ENCODE peak calls at places on chromosome 1, in five cellular contexts. G is foreskin fibroblast, S is fibroblast of lung, A is cardiac muscle cell, B is A549. Q is an unnamed sample.

GRCh38 chr1:197173571-197174482 is 27.4 kb upstream of the ASPM start:
- DNase-seq in B (peak), A (no peak), G (peak), S (peak), Q (no peak)

GRCh38 chr1:112727716-112728115 is 12.6 kb upstream of the PPM1J start:
- DNase-seq in G (no peak), S (no peak), B (no peak), A (no peak), Q (no peak)

GRCh38 chr1:195763907-195764183 is 844.4 kb downstream of the KCNT2 start:
- DNase-seq in B (no peak), A (no peak), G (no peak), S (no peak), Q (no peak)

GRCh38 chr1:177571485-177572076 is 398.3 kb downstream of the SEC16B start:
- DNase-seq in G (peak), S (no peak), A (no peak), B (no peak), Q (no peak)

GRCh38 chr1:22259581-22260282 is 116.8 kb upstream of the WNT4 start:
- DNase-seq in A (no peak), G (no peak), B (peak), S (no peak), Q (no peak)

GRCh38 chr1:149888160-149888998 is 11.0 kb upstream of the BOLA1 start:
- DNase-seq in S (peak), B (peak), A (peak), G (peak), Q (peak)

GRCh38 chr1:21707086-21707840 is 38.1 kb upstream of the RAP1GAP start:
- DNase-seq in G (no peak), A (no peak), S (peak), B (no peak), Q (no peak)

GRCh38 chr1:201422026-201422425 is 496 bp upstream of the TNNI1 start:
- DNase-seq in A (no peak), B (no peak), G (no peak), S (no peak), Q (no peak)

GRCh38 chr1:44144962-44145756 is 3.7 kb upstream of the KLF18 start:
- DNase-seq in B (peak), G (no peak), S (no peak), A (no peak), Q (no peak)

GRCh38 chr1:183103141-183103540 is 79.9 kb downstream of the LAMC1 start:
- DNase-seq in B (no peak), A (peak), G (no peak), S (no peak), Q (no peak)

GRCh38 chr1:225354906-225355305 is 72.9 kb downstream of the LBR start:
- DNase-seq in S (no peak), B (no peak), A (no peak), G (no peak), Q (no peak)

GRCh38 chr1:227888404-227889046 is 59.2 kb downstream of the WNT9A start:
- DNase-seq in S (no peak), B (no peak), G (no peak), A (no peak), Q (peak)

GRCh38 chr1:39646232-39647081 is 7.0 kb upstream of the HEYL start:
- DNase-seq in A (peak), G (peak), S (no peak), B (no peak), Q (no peak)

GRCh38 chr1:247373721-247374141 is 42.1 kb upstream of the ZNF496 start:
- DNase-seq in G (no peak), S (peak), B (no peak), A (peak), Q (peak)

GRCh38 chr1:172145231-172145651 is 275.2 kb upstream of the C1orf105 start:
- DNase-seq in A (peak), G (peak), S (peak), B (no peak), Q (no peak)

DNA sequence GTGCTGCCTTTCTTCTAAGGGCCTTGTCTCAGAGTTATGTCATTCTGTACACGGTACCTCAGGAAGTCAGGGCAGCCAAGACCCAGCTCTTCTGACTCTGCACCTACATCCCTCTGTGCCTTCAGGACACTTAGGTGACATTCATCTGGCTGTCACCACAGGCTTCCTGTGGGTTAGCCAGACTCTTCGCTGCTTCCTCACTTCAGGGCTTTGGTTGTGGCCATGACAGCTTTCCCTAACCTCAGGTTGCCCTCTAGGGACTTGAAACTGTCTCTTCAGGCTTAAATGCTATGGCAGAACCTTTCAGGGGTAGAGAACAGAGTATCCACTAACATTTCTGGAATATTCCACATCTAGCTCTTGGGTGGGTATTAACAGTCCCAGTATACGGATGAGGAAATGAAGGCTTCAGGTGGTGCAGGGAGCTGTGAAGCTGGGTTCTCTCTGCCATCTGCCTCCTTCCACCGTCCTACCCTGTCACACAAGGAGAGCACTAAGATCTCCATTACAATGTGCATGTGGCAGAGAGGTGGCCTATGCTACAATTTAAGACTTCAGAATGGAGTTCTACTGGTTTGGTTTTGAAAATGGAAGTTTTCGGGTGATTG is 9.9 kb downstream of the TSSK3 start:
- DNase-seq in B (no peak), A (no peak), G (no peak), S (no peak), Q (no peak)
- TF ChIP-seq CTCF in B (no peak), A (no peak), G (no peak), S (no peak), Q (no peak)

GRCh38 chr1:65168867-65169266 is 20.9 kb downstream of the AK4 start:
- DNase-seq in S (no peak), B (no peak), G (no peak), A (no peak), Q (no peak)

GRCh38 chr1:65172936-65173335 is 24.9 kb downstream of the AK4 start:
- DNase-seq in B (no peak), S (no peak), G (no peak), A (no peak), Q (no peak)

GRCh38 chr1:65166572-65167305 is 18.7 kb downstream of the AK4 start:
- DNase-seq in B (no peak), G (no peak), S (no peak), A (peak), Q (no peak)

GRCh38 chr1:65167544-65167943 is 19.5 kb downstream of the AK4 start:
- DNase-seq in B (no peak), G (no peak), S (no peak), A (peak), Q (no peak)

DNA sequence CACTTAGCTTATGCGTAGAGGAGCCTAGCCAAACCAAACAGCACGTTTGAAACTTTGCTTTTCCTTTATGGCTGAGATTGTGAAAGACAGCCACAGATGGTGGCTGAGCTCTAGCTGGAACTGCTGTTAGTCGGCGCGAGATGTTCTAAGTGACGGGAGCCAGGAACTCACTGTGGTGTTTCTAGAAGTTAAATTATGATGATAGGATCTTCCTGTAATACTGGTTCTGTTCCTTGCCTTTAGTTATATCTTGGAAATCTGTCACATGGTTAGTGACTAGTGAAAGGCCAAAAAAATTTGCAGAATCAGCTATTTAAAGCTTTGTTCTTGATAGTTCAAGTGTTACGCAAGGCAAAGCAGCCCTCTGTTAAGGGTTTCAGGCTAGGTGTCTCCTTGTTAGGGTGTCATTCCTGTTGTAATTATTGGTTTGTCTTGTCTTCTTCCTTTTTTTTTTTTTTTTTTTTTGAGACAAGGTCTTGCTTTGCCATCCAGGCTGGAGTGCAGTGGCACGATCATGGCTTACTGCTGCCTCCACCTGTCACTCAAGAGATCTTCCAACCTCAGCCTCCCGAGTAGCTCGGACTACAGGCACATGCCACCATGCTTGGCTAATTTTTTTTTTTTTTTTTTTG is 22.6 kb downstream of the AK4 start:
- DNase-seq in A (no peak), G (peak), B (no peak), S (no peak), Q (no peak)
- TF ChIP-seq CTCF in A (no peak), G (no peak), B (no peak), S (no peak), Q (no peak)

DNA sequence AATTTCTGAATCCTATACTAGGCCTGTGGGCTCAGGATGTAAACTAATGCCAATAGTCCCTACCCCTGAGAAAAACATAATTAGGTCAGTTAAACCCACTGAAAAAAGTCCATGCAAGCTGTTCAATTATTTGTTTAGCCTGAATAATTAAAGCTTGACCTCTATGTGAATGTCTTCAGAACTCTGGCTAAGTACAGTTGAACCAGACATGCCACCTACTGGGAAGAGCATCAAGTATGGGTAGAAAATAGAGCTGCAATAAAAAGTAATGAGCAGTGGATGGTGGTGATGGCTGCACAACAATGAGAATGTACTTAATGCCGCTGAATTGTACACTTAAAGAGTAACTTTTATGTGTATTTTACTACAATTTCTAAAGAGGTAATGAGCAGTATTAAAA is 23.6 kb upstream of the SLC19A2 start:
- DNase-seq in S (no peak), B (peak), G (no peak), A (no peak), Q (no peak)
- TF ChIP-seq CTCF in S (no peak), B (no peak), G (no peak), A (no peak), Q (no peak)

GRCh38 chr1:48571303-48571987 is 99.4 kb upstream of the SPATA6 start:
- DNase-seq in A (no peak), S (no peak), B (no peak), G (no peak), Q (no peak)

GRCh38 chr1:48572134-48572533 is 100.1 kb upstream of the SPATA6 start:
- DNase-seq in G (no peak), A (no peak), S (no peak), B (no peak), Q (no peak)

GRCh38 chr1:48576565-48576964 is 104.6 kb upstream of the SPATA6 start:
- DNase-seq in G (no peak), S (no peak), B (no peak), A (no peak), Q (no peak)

GRCh38 chr1:48568501-48568900 is 96.5 kb upstream of the SPATA6 start:
- DNase-seq in S (no peak), A (no peak), B (no peak), G (no peak), Q (no peak)

DNA sequence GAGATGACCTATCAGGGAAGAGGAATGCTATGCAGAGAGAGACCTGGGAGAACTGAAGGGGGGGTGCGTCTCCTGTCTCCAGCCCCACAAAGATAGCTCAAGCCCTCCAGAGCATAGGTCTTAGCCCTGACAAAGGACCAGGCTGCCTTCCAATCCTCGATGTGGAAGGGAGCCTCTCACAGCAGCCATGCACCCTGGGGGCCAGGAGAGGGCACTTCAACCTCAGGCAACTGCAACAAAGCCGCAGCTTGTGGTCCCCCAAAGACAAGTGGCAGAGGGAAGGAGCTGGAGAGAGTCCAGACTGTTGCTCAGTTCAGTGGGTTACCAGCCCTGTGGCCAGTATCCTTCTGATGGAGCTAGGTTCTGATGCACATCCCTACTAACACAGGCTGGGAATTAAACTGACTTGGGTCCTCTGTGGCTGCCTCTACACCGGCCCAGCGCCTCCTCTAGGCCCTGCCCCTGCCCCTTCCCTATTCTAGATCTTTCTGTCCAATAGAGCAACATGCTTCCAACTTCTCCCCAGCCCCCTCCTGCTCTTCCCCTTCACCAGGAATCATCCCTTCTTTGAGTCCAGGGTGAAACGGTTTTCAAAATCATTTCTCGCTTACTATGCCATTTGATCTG is 100.7 kb upstream of the SPATA6 start:
- DNase-seq in S (peak), G (peak), A (peak), B (peak), Q (no peak)
- TF ChIP-seq CTCF in S (peak), G (peak), A (peak), B (peak), Q (no peak)

GRCh38 chr1:32893198-32894018 is 7.1 kb downstream of the HPCA start:
- DNase-seq in G (no peak), S (peak), B (peak), A (no peak), Q (no peak)
- TF ChIP-seq CTCF in G (peak), S (no peak), B (peak), A (peak), Q (peak)

DNA sequence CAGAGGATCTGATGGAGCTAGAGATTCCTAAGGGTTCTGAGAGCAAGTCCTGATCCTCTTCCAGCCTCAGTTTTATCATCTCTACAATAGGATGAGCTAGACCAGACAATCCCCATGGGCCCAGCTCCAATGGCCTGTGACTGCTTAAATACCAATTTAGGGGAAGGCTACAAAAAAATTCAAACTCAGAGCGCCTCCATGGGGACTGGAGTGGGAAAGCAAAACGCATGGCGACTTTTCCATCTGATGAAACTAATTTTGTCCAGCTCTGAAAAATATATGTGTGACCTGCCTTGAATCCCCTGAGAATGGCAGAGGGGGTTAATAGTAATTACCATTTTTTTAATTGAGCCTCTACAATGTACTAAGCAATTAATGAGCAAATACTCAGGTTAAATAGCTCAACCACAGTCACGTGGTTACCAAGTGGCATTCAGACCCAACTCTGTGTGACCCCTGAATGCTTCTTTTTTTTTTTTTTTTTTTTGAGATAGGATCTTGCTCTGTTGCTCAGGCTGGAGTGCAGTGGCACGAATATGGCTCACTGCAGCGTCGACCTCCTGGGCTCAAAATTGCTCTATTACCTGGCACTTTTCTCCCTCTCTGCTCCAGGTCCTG is 8.4 kb downstream of the EXTL1 start:
- DNase-seq in B (no peak), G (no peak), A (no peak), S (no peak), Q (no peak)
- TF ChIP-seq CTCF in B (no peak), G (no peak), A (no peak), S (peak), Q (no peak)

GRCh38 chr1:220093361-220094015 is 444 bp upstream of the IARS2 start:
- DNase-seq in S (no peak), A (peak), B (no peak), G (no peak), Q (no peak)

GRCh38 chr1:220084460-220084859 is 5.1 kb downstream of the BPNT1 start:
- DNase-seq in S (no peak), A (no peak), B (no peak), G (no peak), Q (no peak)

GRCh38 chr1:220092694-220093093 is 1.2 kb upstream of the IARS2 start:
- DNase-seq in A (no peak), G (no peak), S (no peak), B (no peak), Q (no peak)

GRCh38 chr1:220094016-220094911 is at the start of gene IARS2:
- DNase-seq in A (peak), B (peak), G (peak), S (peak), Q (peak)

DNA sequence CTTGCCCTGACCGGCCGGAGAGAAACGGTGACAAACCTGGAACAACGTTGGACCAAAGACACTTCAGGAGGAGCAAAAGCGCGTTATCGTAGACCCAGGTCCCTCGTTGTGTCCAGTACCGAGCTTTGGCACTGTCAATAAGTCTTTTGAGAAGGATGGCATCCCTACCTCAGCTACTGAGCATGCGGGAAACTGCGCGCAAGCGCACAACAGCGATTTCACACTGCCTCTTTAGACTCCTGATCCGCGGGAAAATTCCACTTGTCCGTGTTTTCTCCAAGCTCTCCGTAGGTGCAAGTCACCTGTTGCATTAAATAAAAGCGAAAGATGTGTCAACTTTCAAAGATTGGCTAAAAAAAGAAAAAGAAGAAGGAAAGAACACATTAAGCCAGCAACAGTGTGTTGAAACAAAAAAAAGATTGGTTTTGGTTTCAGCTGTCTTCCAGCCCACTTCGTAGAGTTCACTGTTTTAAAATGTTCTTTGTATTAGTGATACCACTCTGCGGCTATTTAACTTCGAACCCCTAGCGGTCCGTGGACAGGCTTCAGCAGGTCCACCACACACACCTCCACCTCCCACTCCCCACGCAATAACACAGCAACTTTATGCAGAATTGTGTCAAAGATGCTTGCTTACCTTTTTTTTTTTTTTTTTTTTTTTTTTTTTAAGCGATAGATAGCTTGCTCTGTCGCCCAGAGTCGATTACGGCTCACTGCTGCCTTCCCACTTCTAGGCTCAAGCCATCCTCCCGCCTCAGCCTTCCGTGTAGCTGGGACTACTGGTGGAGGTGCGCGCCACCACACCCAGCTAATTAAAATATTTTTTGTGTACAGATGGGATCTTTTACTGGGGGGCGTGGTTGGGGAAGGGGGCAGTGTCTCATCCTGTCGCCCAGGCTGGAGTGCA is at the start of gene BPNT1:
- DNase-seq in S (peak), A (peak), G (peak), B (peak), Q (peak)
- TF ChIP-seq CTCF in S (no peak), A (no peak), G (no peak), B (no peak), Q (no peak)

GRCh38 chr1:182035097-182035770 is 26.3 kb downstream of the ZNF648 start:
- DNase-seq in A (no peak), G (no peak), S (no peak), B (peak), Q (no peak)
- TF ChIP-seq CTCF in A (no peak), G (no peak), S (no peak), B (peak), Q (no peak)

DNA sequence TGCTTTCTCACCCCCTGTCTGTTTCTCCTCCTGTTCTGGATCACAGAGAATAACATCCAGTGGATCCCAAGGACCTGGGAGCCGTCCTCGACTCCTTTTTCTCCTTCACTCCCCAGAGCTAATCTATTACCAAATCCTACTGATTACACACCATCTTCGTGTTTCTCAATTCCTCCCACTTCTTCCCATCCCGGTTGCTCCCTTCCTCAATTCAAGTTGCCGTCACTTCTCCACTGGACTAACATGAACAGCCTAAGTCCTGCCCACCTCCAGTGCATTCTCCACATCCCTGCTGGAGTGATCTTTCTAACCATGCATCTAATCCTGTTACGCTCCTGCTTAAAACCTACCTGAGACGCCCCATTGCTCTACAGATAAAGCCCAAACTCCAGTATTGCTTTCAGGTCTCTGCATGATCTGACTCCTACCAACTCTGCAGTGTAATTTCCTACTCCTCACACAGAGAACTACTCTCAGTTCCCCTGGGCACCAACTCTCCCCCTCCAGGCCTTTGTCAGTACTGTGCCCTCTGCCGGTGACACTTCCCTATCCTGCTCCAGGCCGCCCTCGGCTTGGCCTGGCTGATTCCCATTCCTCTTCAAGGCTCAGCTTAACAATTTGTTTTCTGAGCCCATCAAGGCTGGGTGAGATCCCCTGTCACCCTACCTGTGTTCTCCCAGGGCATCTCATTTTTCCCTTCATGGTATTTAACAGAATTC is 2.4 kb downstream of the SLAMF8 start:
- DNase-seq in G (no peak), A (peak), B (peak), S (no peak), Q (no peak)
- TF ChIP-seq CTCF in G (no peak), A (peak), B (no peak), S (peak), Q (no peak)